ENCODE peak calls at places on chromosome 6, in six cellular contexts. B is IMR-90, I is cardiac fibroblast, N is uterus, Y is fibroblast of villous mesenchyme, M is AG10803. V is an unnamed sample.

GRCh38 chr6:19866199-19866872 is 29.2 kb downstream of the ID4 start:
- DNase-seq in N (no peak), M (no peak), Y (no peak), I (no peak), B (no peak), V (no peak)

GRCh38 chr6:78629154-78629721 is 238.1 kb upstream of the IRAK1BP1 start:
- DNase-seq in I (peak), N (no peak), B (peak), M (peak), Y (peak), V (peak)

GRCh38 chr6:35511183-35511941 is 1.3 kb downstream of the TULP1 start:
- DNase-seq in Y (no peak), I (no peak), M (no peak), B (no peak), N (no peak), V (no peak)

GRCh38 chr6:79384845-79385244 is 150.4 kb upstream of the HMGN3 start:
- DNase-seq in M (no peak), B (no peak), I (peak), Y (no peak), N (no peak), V (peak)

GRCh38 chr6:38012573-38012972 is 193.0 kb downstream of the ZFAND3 start:
- DNase-seq in B (peak), N (no peak), Y (peak), I (peak), M (peak), V (peak)

GRCh38 chr6:65707134-65707826 is at the start of gene EYS:
- DNase-seq in I (no peak), Y (no peak), M (no peak), N (no peak), B (no peak), V (no peak)

GRCh38 chr6:129539032-129539431 is 170.9 kb downstream of the ARHGAP18 start:
- DNase-seq in N (no peak), M (no peak), I (no peak), Y (no peak), B (no peak), V (no peak)

GRCh38 chr6:150016324-150017185 is 8.8 kb downstream of the RAET1L start:
- DNase-seq in B (peak), I (peak), N (peak), Y (peak), M (peak), V (peak)

GRCh38 chr6:31592396-31592771 is 422 bp downstream of the NCR3 start:
- DNase-seq in N (no peak), B (no peak), Y (no peak), I (no peak), M (no peak), V (no peak)

GRCh38 chr6:158897236-158897635 is 78.1 kb upstream of the EZR start:
- DNase-seq in M (peak), N (no peak), I (no peak), Y (no peak), B (no peak), V (no peak)

GRCh38 chr6:125212377-125212776 is 58.8 kb downstream of the TPD52L1 start:
- DNase-seq in Y (no peak), M (no peak), N (no peak), I (no peak), B (no peak), V (no peak)

GRCh38 chr6:167139761-167140160 is 16.9 kb downstream of the CCR6 start:
- DNase-seq in Y (no peak), B (no peak), N (no peak), M (no peak), I (no peak), V (no peak)

GRCh38 chr6:11532097-11532496 is 5.5 kb upstream of the TMEM170B start:
- DNase-seq in N (no peak), M (no peak), I (peak), B (no peak), Y (no peak), V (peak)

GRCh38 chr6:163404825-163405265 is 9.7 kb upstream of the QKI start:
- DNase-seq in M (peak), B (no peak), I (peak), Y (peak), N (peak), V (peak)

GRCh38 chr6:70210462-70210861 is 92.4 kb downstream of the COL9A1 start:
- DNase-seq in I (no peak), M (peak), N (no peak), Y (peak), B (no peak), V (peak)

GRCh38 chr6:129189266-129189665 is 306.3 kb downstream of the LAMA2 start:
- DNase-seq in N (no peak), B (no peak), Y (peak), M (no peak), I (no peak), V (no peak)

GRCh38 chr6:35240838-35241801 is 18.4 kb upstream of the ZNF76 start:
- DNase-seq in Y (peak), N (peak), M (peak), B (peak), I (peak), V (peak)

GRCh38 chr6:154590770-154591169 is 80.3 kb upstream of the CNKSR3 start:
- DNase-seq in B (no peak), N (no peak), Y (no peak), I (no peak), M (no peak), V (no peak)

GRCh38 chr6:160137130-160137988 is 15.7 kb downstream of the SLC22A1 start:
- DNase-seq in Y (no peak), I (no peak), N (no peak), B (no peak), M (no peak), V (no peak)

GRCh38 chr6:161168281-161168891 is 105.5 kb downstream of the AGPAT4 start:
- DNase-seq in N (peak), I (peak), B (peak), M (peak), Y (peak), V (peak)

GRCh38 chr6:71665931-71666330 is 220.4 kb upstream of the RIMS1 start:
- DNase-seq in Y (no peak), B (no peak), M (peak), I (no peak), N (no peak), V (no peak)

GRCh38 chr6:136344420-136344819 is 54.8 kb upstream of the BCLAF1 start:
- DNase-seq in Y (peak), N (no peak), B (peak), I (peak), M (peak), V (peak)

GRCh38 chr6:168607272-168608112 is 166.5 kb downstream of the SMOC2 start:
- DNase-seq in Y (no peak), N (peak), M (no peak), B (no peak), I (no peak), V (no peak)

GRCh38 chr6:113779656-113780055 is 77.5 kb upstream of the MARCKS start:
- DNase-seq in B (no peak), Y (no peak), N (no peak), I (no peak), M (no peak), V (no peak)

GRCh38 chr6:149964243-149965190 is 774 bp downstream of the ULBP1 start:
- DNase-seq in N (no peak), B (peak), Y (peak), I (peak), M (peak), V (peak)

GRCh38 chr6:36692220-36692619 is 5.4 kb upstream of the RAB44 start:
- DNase-seq in B (no peak), M (no peak), I (no peak), Y (no peak), N (no peak), V (no peak)

GRCh38 chr6:127515794-127516675 is 3.1 kb downstream of the MTCL3 start:
- DNase-seq in B (peak), I (peak), N (peak), M (peak), Y (peak), V (peak)

GRCh38 chr6:35058041-35058675 is 83.0 kb downstream of the TCP11 start:
- DNase-seq in I (no peak), Y (peak), B (no peak), M (no peak), N (no peak), V (no peak)

GRCh38 chr6:88166493-88166900 is 350 bp upstream of the CNR1 start:
- DNase-seq in B (no peak), Y (no peak), M (no peak), I (no peak), N (no peak), V (peak)

GRCh38 chr6:108363756-108364356 is 69.0 kb downstream of the AFG1L start:
- DNase-seq in I (no peak), B (no peak), N (no peak), Y (no peak), M (no peak), V (no peak)

GRCh38 chr6:31794294-31794865 is 1.2 kb downstream of the VARS1 start:
- DNase-seq in Y (peak), B (peak), I (peak), M (peak), N (no peak), V (peak)

GRCh38 chr6:17081860-17082508 is 19.9 kb upstream of the STMND1 start:
- DNase-seq in Y (no peak), N (no peak), I (no peak), B (no peak), M (no peak), V (no peak)

GRCh38 chr6:56004421-56004820 is 129.0 kb upstream of the BMP5 start:
- DNase-seq in I (peak), Y (no peak), M (peak), N (no peak), B (peak), V (peak)

GRCh38 chr6:72619883-72620696 is 1.8 kb upstream of the KCNQ5 start:
- DNase-seq in Y (no peak), M (peak), N (no peak), I (peak), B (peak), V (no peak)

GRCh38 chr6:161292650-161293281 is 18.9 kb upstream of the AGPAT4 start:
- DNase-seq in B (no peak), N (no peak), Y (peak), I (peak), M (no peak), V (no peak)

GRCh38 chr6:98041072-98041471 is 758.1 kb upstream of the MMS22L start:
- DNase-seq in M (no peak), Y (no peak), I (no peak), B (no peak), N (no peak), V (no peak)
- H3K4me3 ChIP-seq in M (no peak), Y (no peak), I (no peak), B (no peak), N (no peak), V (no peak)

DNA sequence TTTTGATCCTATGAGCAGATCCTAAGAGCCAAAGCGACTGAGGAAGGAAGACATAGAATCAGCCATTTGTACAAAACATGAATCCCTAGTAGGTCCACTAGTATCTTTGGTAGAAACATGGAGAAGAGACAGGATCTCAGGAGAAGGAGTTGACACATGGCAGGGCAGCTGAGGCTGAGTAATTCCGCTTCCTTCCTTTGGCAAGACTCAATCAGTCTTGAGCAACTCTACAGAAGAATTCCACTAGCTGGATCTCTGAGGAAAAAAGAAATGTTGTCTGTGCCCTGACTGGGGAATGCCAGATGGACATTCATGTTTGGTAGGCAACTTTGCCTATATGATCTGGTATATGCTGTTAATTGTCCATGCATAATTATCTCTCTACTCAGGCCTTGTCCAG is 35.3 kb downstream of the ESR1 start:
- DNase-seq in M (peak), N (no peak), Y (no peak), I (no peak), B (no peak), V (peak)
- TF ChIP-seq CTCF in M (no peak), N (no peak), Y (no peak), I (no peak), B (no peak), V (no peak)

DNA sequence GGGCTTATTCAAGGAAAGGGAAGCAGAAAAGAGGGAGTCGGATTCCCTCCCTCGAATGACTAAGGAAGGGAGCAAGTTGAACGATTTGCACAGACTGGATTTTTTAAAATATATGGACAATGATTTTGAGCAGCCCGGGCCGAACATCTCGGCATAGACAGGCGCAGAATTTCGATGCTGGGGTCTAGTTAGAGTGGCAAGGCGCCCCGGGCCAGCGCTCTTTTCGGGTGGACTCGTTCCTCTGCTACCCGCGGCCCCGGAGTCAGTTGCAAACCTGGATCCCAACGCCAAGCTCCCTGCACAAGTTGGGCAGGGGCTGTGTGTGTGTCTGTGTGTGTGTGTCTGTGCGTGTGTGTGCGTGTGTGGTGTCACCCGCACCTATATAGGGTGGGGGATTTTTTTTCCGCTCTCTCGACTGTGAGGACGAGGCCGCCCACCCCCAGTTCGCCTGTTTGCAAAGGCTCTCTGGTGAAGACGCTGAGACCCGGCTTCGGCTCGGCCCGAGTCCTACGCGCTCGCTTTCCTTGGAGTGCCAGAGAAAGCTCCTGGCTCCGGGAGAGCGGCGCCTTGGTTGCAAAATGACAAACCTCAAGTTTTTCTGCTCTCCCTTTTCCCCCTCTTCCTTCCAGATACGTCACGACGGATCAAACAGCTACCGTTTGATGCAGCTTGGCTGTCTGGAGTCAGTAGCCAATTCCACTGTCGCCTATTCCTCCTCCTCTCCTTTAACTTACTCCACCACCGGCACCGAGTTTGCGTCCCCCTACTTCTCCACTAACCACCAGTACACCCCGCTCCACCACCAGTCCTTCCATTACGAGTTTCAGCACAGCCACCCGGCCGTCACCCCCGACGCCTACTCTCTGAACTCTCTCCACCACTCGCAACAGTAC is 1.4 kb downstream of the TFAP2D start:
- DNase-seq in N (no peak), I (no peak), B (no peak), Y (no peak), M (no peak), V (no peak)
- H3K4me3 ChIP-seq in N (no peak), I (no peak), B (no peak), Y (no peak), M (no peak), V (no peak)

GRCh38 chr6:4225207-4225872 is 90.0 kb upstream of the ECI2 start:
- DNase-seq in I (no peak), N (no peak), M (peak), Y (peak), B (peak), V (no peak)
- TF ChIP-seq CTCF in I (peak), N (no peak), M (no peak), Y (peak), B (peak), V (no peak)

GRCh38 chr6:42751055-42751454 is 5.2 kb upstream of the TBCC start:
- DNase-seq in B (no peak), I (no peak), Y (peak), M (no peak), N (peak), V (no peak)

GRCh38 chr6:42746452-42747400 is 823 bp upstream of the TBCC start:
- DNase-seq in M (peak), Y (peak), N (peak), I (peak), B (peak), V (peak)

GRCh38 chr6:42745638-42746451 is at the start of gene TBCC:
- DNase-seq in M (peak), B (peak), N (peak), I (peak), Y (peak), V (peak)

GRCh38 chr6:42745083-42745637 is 743 bp downstream of the TBCC start:
- DNase-seq in M (peak), N (peak), Y (peak), I (peak), B (peak), V (no peak)

DNA sequence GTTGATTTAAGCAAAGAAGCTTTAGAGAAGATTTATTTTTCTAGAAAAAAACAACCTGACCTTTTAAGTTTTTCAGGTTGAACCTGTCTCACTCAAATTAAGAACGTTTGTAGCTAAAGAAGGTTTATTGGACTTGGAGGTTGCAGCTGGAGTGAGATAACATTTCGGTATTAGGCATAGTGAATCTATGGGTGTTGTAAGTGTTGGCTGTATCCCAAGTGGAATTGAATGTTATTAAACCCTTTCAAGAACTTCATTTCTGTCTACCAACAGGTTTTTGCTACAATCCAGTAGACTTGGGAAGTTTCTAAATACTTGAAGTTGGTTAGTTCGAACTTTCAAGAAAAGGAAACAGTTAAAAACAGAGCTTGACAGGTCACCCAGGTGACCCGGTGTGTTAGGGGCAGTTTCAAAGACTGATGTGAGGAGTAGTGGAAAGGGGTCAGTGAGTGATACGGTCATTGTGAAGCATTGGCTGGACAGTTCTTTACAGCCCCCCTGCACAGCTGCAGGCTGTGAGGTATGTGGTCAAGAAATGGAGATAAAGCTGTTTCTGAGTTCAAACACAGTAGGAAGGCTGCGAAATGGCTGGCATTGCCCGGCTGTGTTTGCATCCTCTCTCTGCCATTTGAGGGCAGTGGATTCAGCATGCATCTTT is 2.5 kb upstream of the TBCC start:
- DNase-seq in M (no peak), Y (peak), N (no peak), B (no peak), I (peak), V (peak)
- H3K4me3 ChIP-seq in M (no peak), Y (no peak), N (no peak), B (no peak), I (no peak), V (no peak)

GRCh38 chr6:40326689-40327404 is 260.3 kb downstream of the LRFN2 start:
- DNase-seq in B (no peak), I (no peak), Y (no peak), M (no peak), N (no peak), V (no peak)

GRCh38 chr6:40325791-40326190 is 261.4 kb downstream of the LRFN2 start:
- DNase-seq in M (no peak), N (no peak), B (no peak), I (no peak), Y (no peak), V (no peak)

GRCh38 chr6:40328988-40329545 is 258.1 kb downstream of the LRFN2 start:
- DNase-seq in B (no peak), I (no peak), N (no peak), M (no peak), Y (no peak), V (no peak)

GRCh38 chr6:40330301-40330721 is 256.9 kb downstream of the LRFN2 start:
- DNase-seq in I (no peak), Y (no peak), N (no peak), M (no peak), B (no peak), V (no peak)

GRCh38 chr6:40328376-40328987 is 258.7 kb downstream of the LRFN2 start:
- DNase-seq in I (no peak), B (no peak), M (no peak), Y (no peak), N (no peak), V (no peak)
- TF ChIP-seq CTCF in I (no peak), B (peak), M (peak), Y (peak), N (peak), V (peak)

GRCh38 chr6:157479464-157480303 is 98.7 kb downstream of the ZDHHC14 start:
- DNase-seq in Y (no peak), M (no peak), B (no peak), I (no peak), N (no peak), V (no peak)

GRCh38 chr6:157483770-157484169 is 102.8 kb downstream of the ZDHHC14 start:
- DNase-seq in Y (no peak), N (no peak), I (no peak), B (no peak), M (no peak), V (no peak)

GRCh38 chr6:157481189-157481864 is 100.3 kb downstream of the ZDHHC14 start:
- DNase-seq in I (no peak), M (no peak), N (no peak), Y (no peak), B (no peak), V (peak)

GRCh38 chr6:157484181-157484580 is 103.2 kb downstream of the ZDHHC14 start:
- DNase-seq in B (no peak), M (no peak), I (no peak), N (no peak), Y (no peak), V (no peak)

DNA sequence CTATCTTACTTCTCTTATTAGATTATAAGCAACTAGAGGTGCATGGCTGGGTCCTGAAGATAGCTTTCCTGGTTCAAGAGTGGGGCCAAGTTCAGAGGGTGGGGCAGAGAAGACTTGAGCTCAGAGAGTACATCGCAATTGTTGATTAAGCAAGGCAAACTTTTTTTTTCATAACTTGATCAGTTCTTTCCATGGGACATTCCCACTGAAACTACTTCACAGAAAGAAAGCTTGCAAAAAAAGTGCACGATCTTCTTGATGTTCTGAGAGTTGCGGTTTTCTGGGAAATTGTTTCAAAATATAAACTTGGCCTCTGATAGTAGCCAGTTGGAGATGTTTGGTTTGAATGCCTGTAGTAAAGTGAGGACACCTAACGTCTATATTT is 100.9 kb downstream of the ZDHHC14 start:
- DNase-seq in N (no peak), I (no peak), B (no peak), M (no peak), Y (no peak), V (no peak)
- H3K4me3 ChIP-seq in N (no peak), I (no peak), B (no peak), M (no peak), Y (no peak), V (no peak)

V was measured in fibroblast of mammary gland.